ENCODE peak calls at places on chromosome 18, in four cellular contexts. F, L, T and W are unnamed samples.

GRCh38 chr18:36169938-36170337 is 17.4 kb upstream of the MOCOS start:
- DNase-seq in F (no peak), L (no peak), T (no peak), W (no peak)

GRCh38 chr18:48072428-48073204 is 142.2 kb upstream of the SMAD2 start:
- DNase-seq in F (no peak), L (no peak), T (no peak), W (no peak)

GRCh38 chr18:31819106-31819924 is 58.6 kb upstream of the SLC25A52 start:
- DNase-seq in F (no peak), L (peak), T (peak), W (peak)

GRCh38 chr18:30439174-30439573 is 603.4 kb downstream of the DSC3 start:
- DNase-seq in F (no peak), L (peak), T (no peak), W (no peak)

GRCh38 chr18:9722691-9723090 is 14.6 kb downstream of the RAB31 start:
- DNase-seq in F (no peak), L (no peak), T (peak), W (no peak)

GRCh38 chr18:50114448-50114847 is 80.5 kb downstream of the MYO5B start:
- DNase-seq in F (no peak), L (no peak), T (no peak), W (no peak)

GRCh38 chr18:36580874-36581750 is 247.7 kb downstream of the TPGS2 start:
- DNase-seq in F (no peak), L (no peak), T (no peak), W (no peak)

GRCh38 chr18:31722369-31722957 is 38.1 kb upstream of the B4GALT6 start:
- DNase-seq in F (peak), L (peak), T (peak), W (peak)

GRCh38 chr18:55306338-55306737 is 281.7 kb downstream of the TCF4 start:
- DNase-seq in F (no peak), L (no peak), T (no peak), W (no peak)

GRCh38 chr18:57040175-57040574 is 106.7 kb upstream of the BOD1L2 start:
- DNase-seq in F (no peak), L (no peak), T (no peak), W (no peak)

GRCh38 chr18:49021076-49021432 is 70.3 kb upstream of the SMAD7 start:
- DNase-seq in F (no peak), L (no peak), T (no peak), W (no peak)

GRCh38 chr18:43571078-43571689 is 293.9 kb upstream of the SYT4 start:
- DNase-seq in F (no peak), L (peak), T (peak), W (no peak)

GRCh38 chr18:48727685-48728084 is 188.9 kb downstream of the CTIF start:
- DNase-seq in F (no peak), L (no peak), T (no peak), W (no peak)

GRCh38 chr18:12295389-12296086 is 12.5 kb upstream of the TUBB6 start:
- DNase-seq in F (no peak), L (no peak), T (no peak), W (no peak)

GRCh38 chr18:26635466-26635865 is 87.1 kb upstream of the KCTD1 start:
- DNase-seq in F (no peak), L (no peak), T (no peak), W (no peak)

GRCh38 chr18:364221-364620 is 96.4 kb upstream of the THOC1 start:
- DNase-seq in F (no peak), L (no peak), T (no peak), W (no peak)

GRCh38 chr18:13539050-13539449 is 187.3 kb downstream of the FAM210A start:
- DNase-seq in F (no peak), L (no peak), T (no peak), W (no peak)

GRCh38 chr18:7953085-7953958 is 386.2 kb downstream of the PTPRM start:
- DNase-seq in F (peak), L (no peak), T (no peak), W (no peak)

GRCh38 chr18:50716902-50717301 is 102.9 kb downstream of the MRO start:
- DNase-seq in F (no peak), L (no peak), T (no peak), W (no peak)

GRCh38 chr18:58263733-58264469 is 219.9 kb downstream of the NEDD4L start:
- DNase-seq in F (no peak), L (no peak), T (no peak), W (no peak)

GRCh38 chr18:48412339-48412929 is 3.3 kb upstream of the ZBTB7C start:
- DNase-seq in F (no peak), L (peak), T (peak), W (no peak)

GRCh38 chr18:49849331-49850217 is 36.2 kb upstream of the ACAA2 start:
- DNase-seq in F (no peak), L (peak), T (peak), W (peak)

GRCh38 chr18:12085136-12085535 is 8.5 kb upstream of the ANKRD62 start:
- DNase-seq in F (no peak), L (no peak), T (no peak), W (peak)

GRCh38 chr18:53560546-53560945 is 663.9 kb downstream of the MBD2 start:
- DNase-seq in F (no peak), L (no peak), T (no peak), W (no peak)

GRCh38 chr18:10041180-10041579 is 127.4 kb downstream of the VAPA start:
- DNase-seq in F (no peak), L (no peak), T (no peak), W (no peak)

GRCh38 chr18:26719909-26720308 is 145.6 kb downstream of the AQP4 start:
- DNase-seq in F (no peak), L (no peak), T (no peak), W (no peak)

GRCh38 chr18:76380791-76381405 is 114.1 kb downstream of the ZNF516 start:
- DNase-seq in F (no peak), L (peak), T (no peak), W (peak)

GRCh38 chr18:37483221-37483971 is 82.2 kb downstream of the CELF4 start:
- DNase-seq in F (no peak), L (no peak), T (no peak), W (no peak)

GRCh38 chr18:75390854-75391253 is 36.6 kb downstream of the SMIM21 start:
- DNase-seq in F (no peak), L (no peak), T (no peak), W (no peak)

GRCh38 chr18:75110846-75111415 is 98.0 kb downstream of the PTGR3 start:
- DNase-seq in F (no peak), L (no peak), T (no peak), W (peak)

GRCh38 chr18:9475643-9476580 is 599 bp downstream of the RALBP1 start:
- DNase-seq in F (no peak), L (peak), T (no peak), W (no peak)

GRCh38 chr18:500556-501405 is at the start of gene COLEC12:
- DNase-seq in F (no peak), L (no peak), T (no peak), W (no peak)

GRCh38 chr18:8478166-8478967 is 130.9 kb upstream of the RAB12 start:
- DNase-seq in F (no peak), L (peak), T (peak), W (peak)

GRCh38 chr18:36468161-36468560 is 170.6 kb downstream of the FHOD3 start:
- DNase-seq in F (no peak), L (peak), T (no peak), W (no peak)

GRCh38 chr18:48139427-48140347 is 209.2 kb upstream of the SMAD2 start:
- DNase-seq in F (no peak), L (no peak), T (no peak), W (no peak)

GRCh38 chr18:6601241-6601640 is 128.3 kb upstream of the ARHGAP28 start:
- DNase-seq in F (no peak), L (no peak), T (no peak), W (no peak)

GRCh38 chr18:22098563-22098989 is 70.8 kb upstream of the GATA6 start:
- DNase-seq in F (no peak), L (no peak), T (no peak), W (no peak)

GRCh38 chr18:74613390-74613789 is 15.7 kb downstream of the ZNF407 start:
- DNase-seq in F (no peak), L (no peak), T (no peak), W (no peak)

GRCh38 chr18:59660976-59661743 is 36.1 kb downstream of the CCBE1 start:
- DNase-seq in F (no peak), L (no peak), T (no peak), W (no peak)

GRCh38 chr18:23852236-23853045 is 162.1 kb upstream of the TTC39C start:
- DNase-seq in F (no peak), L (no peak), T (no peak), W (no peak)

GRCh38 chr18:23851470-23852002 is 162.3 kb downstream of the LAMA3 start:
- DNase-seq in F (no peak), L (no peak), T (no peak), W (no peak)

GRCh38 chr18:23849141-23849540 is 159.9 kb downstream of the LAMA3 start:
- DNase-seq in F (no peak), L (no peak), T (no peak), W (no peak)

GRCh38 chr18:23847321-23847986 is 158.2 kb downstream of the LAMA3 start:
- DNase-seq in F (no peak), L (no peak), T (peak), W (no peak)

GRCh38 chr18:23850215-23850614 is 161.0 kb downstream of the LAMA3 start:
- DNase-seq in F (no peak), L (no peak), T (no peak), W (no peak)
- TF ChIP-seq HDAC6 in F (no peak), L (no peak), T (no peak), W (no peak)

GRCh38 chr18:62659698-62660097 is 55.6 kb upstream of the PHLPP1 start:
- DNase-seq in F (no peak), L (no peak), T (no peak), W (no peak)

GRCh38 chr18:62660741-62661140 is 54.6 kb upstream of the PHLPP1 start:
- DNase-seq in F (no peak), L (no peak), T (no peak), W (no peak)

GRCh38 chr18:62669225-62669624 is 46.1 kb upstream of the PHLPP1 start:
- DNase-seq in F (no peak), L (no peak), T (no peak), W (no peak)

GRCh38 chr18:62662799-62663173 is 52.6 kb upstream of the PHLPP1 start:
- DNase-seq in F (no peak), L (no peak), T (no peak), W (no peak)

GRCh38 chr18:62663731-62664336 is 51.5 kb upstream of the PHLPP1 start:
- DNase-seq in F (peak), L (peak), T (no peak), W (no peak)
- TF ChIP-seq HDAC6 in F (no peak), L (no peak), T (no peak), W (no peak)

GRCh38 chr18:2983296-2983695 is 29.6 kb downstream of the LPIN2 start:
- DNase-seq in F (no peak), L (no peak), T (no peak), W (no peak)

GRCh38 chr18:2986150-2986865 is 26.6 kb downstream of the LPIN2 start:
- DNase-seq in F (no peak), L (no peak), T (peak), W (no peak)

GRCh38 chr18:2982452-2983172 is 30.3 kb downstream of the LPIN2 start:
- DNase-seq in F (no peak), L (no peak), T (peak), W (no peak)

GRCh38 chr18:2985628-2986027 is 27.3 kb downstream of the LPIN2 start:
- DNase-seq in F (no peak), L (peak), T (peak), W (no peak)

DNA sequence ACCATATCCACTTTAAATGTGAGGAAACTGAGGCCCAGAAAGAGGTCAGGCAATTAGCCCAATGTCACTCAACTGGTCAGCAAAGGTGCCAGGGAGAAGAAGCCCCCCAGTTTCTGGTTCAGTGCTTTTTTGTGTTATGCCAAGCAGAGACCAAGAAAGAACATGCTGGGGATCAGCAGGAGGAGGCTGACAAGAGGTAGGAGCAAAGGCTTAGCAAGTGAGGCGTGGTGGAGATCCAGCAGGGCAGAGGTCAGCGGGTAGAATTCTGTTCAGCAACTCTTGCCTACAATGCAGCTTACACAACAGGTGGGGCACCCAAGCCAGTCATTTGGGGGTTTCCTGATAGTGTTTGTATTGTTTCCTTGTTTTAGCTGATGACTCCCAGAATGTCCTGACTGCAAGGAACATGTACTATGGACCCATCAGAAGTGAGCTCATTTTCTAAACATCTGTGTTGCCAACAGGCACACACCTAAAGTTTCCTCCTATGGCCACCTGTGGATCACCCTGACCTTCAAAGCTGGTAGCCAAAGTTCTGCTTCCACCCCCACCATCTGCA is 28.2 kb downstream of the LPIN2 start:
- DNase-seq in F (no peak), L (no peak), T (peak), W (no peak)
- TF ChIP-seq HDAC6 in F (no peak), L (no peak), T (no peak), W (no peak)

DNA sequence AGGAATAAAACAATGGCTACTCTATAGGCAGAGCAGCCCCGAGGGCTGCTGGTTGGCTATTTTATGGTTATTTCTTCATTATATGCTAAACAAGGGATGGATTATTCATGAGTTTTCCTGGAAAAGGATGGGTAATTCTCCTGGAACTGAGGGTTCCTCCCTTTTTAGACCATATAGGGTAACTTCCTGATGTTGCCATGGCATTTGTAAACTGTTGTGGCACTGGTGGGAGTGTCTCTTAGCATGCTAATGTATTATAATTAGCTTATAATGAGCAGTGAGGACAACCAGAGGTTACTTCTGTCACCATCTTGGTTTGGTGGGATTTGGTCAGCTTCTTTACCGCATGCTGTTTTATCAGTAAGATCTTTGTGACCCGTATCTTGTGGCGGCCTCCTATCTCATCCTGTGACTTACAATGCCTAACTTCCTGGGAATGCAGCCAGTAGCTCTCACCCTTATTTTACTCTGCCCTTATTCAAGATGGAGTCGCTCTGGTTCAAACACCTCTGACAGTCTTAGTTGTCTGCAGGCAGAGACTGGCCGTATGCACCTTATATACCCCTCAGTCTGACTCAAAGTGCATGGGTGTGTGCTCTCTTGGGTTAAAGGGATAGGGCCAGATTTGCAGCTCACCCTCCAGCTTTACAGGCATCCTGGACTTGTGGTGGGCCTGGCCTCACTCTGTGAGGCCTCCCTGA is 57.7 kb downstream of the HAUS1 start:
- DNase-seq in F (no peak), L (no peak), T (no peak), W (no peak)
- TF ChIP-seq HDAC6 in F (no peak), L (no peak), T (no peak), W (no peak)

GRCh38 chr18:63150326-63150725 is 169.2 kb downstream of the BCL2 start:
- DNase-seq in F (no peak), L (no peak), T (no peak), W (no peak)

GRCh38 chr18:63149200-63149587 is 170.4 kb downstream of the BCL2 start:
- DNase-seq in F (no peak), L (no peak), T (no peak), W (no peak)

GRCh38 chr18:63147973-63148372 is 171.6 kb downstream of the BCL2 start:
- DNase-seq in F (no peak), L (no peak), T (no peak), W (no peak)

GRCh38 chr18:63147010-63147409 is 172.6 kb downstream of the BCL2 start:
- DNase-seq in F (no peak), L (no peak), T (no peak), W (no peak)

DNA sequence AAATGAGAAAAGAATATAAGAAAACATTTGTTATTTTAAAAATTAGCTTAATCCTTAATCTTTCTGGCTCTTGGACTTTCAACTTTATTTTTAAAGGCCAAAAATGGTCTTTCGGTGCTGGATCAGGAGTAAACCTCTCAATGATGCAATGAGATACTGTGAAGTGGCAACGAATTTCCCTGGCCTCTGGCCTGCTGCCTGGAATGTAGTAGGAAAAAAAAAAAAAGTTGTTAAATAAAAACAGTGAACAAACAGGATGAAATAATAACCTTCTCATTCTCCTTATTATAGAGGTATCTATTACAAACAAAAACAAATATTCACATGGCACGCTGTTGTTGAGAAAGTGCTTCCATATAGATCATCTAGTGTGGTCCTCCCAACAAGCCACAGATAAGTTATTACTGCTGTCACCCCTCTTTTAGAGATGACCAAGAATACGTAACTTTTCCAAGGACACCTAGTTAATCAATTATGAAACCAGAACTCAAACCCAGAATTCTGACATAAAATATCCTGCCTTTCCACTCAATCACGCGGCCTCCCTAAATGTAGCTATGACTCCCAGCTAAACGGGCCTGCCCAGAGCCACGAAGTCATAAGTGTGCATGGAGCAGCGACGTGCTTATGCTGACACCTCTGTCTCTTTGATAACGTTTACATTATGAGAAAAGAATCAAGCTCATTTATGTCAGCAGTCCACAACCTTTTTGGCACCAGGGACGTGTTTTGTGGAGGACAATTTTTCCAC is 170.9 kb downstream of the BCL2 start:
- DNase-seq in F (no peak), L (no peak), T (no peak), W (no peak)
- TF ChIP-seq HDAC6 in F (no peak), L (no peak), T (no peak), W (no peak)

DNA sequence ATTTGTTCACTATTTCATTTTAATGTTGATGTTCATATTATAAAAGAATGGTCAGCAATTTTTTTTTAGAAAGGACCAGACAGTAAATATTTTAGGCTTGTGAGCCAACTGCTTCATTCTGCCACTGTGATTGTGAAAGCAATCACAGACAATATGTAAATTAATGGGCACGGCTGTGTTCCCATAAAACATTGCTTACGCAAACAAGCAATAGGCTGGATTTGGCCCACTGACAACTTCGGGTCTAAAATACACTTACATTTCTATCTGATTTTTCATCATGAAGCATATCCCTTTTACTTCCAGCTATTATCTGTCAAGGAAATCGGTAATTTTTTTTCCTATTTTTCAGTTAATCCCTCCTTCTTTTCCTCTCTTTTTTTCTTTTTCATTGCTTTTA is 182.2 kb upstream of the CDH2 start:
- DNase-seq in F (no peak), L (no peak), T (no peak), W (no peak)
- TF ChIP-seq HDAC6 in F (no peak), L (no peak), T (no peak), W (no peak)